ENCODE peak calls at places on chromosomes 16 and 17, in nine cellular contexts. One of them, this sample, is unnamed.

GRCh38 chr17:80026359-80027042 is 9.2 kb downstream of the TBC1D16 start:
- DNase-seq in transverse colon: peak; percentile 44
- DNase-seq in GM23338: no peak
- DNase-seq in stomach: peak; percentile 67
- DNase-seq in H1: no peak
- DNase-seq in Panc1: no peak
- DNase-seq in GM12878: no peak
- DNase-seq in spleen: no peak
- DNase-seq in HCT116: no peak
- DNase-seq in this sample: peak; percentile 76

GRCh38 chr16:17416461-17417221 is 54.1 kb downstream of the XYLT1 start:
- DNase-seq in transverse colon: peak; percentile 60
- DNase-seq in GM23338: peak; percentile 78
- DNase-seq in stomach: no peak
- DNase-seq in H1: no peak
- DNase-seq in Panc1: no peak
- DNase-seq in GM12878: peak; percentile 89
- DNase-seq in spleen: peak; percentile 86
- DNase-seq in HCT116: no peak
- DNase-seq in this sample: no peak

GRCh38 chr17:27481327-27481726 is 25.1 kb downstream of the KSR1 start:
- DNase-seq in transverse colon: no peak
- DNase-seq in GM23338: no peak
- DNase-seq in stomach: no peak
- DNase-seq in H1: no peak
- DNase-seq in Panc1: no peak
- DNase-seq in GM12878: no peak
- DNase-seq in spleen: peak; percentile 84
- DNase-seq in HCT116: no peak
- DNase-seq in this sample: no peak

GRCh38 chr16:55832788-55833583 is at the start of gene CES1:
- DNase-seq in transverse colon: peak; percentile 17
- DNase-seq in GM23338: peak; percentile 67
- DNase-seq in stomach: no peak
- DNase-seq in H1: no peak
- DNase-seq in Panc1: no peak
- DNase-seq in GM12878: no peak
- DNase-seq in spleen: peak; percentile 85
- DNase-seq in HCT116: no peak
- DNase-seq in this sample: no peak

GRCh38 chr16:1435921-1436697 is 5.2 kb downstream of the PERCC1 start:
- DNase-seq in transverse colon: no peak
- DNase-seq in GM23338: peak; percentile 41
- DNase-seq in stomach: peak; percentile 47
- DNase-seq in H1: no peak
- DNase-seq in Panc1: no peak
- DNase-seq in GM12878: no peak
- DNase-seq in spleen: no peak
- DNase-seq in HCT116: no peak
- DNase-seq in this sample: no peak

GRCh38 chr17:35212668-35213067 is 18.5 kb upstream of the SLC35G3 start:
- DNase-seq in transverse colon: no peak
- DNase-seq in GM23338: no peak
- DNase-seq in stomach: no peak
- DNase-seq in H1: no peak
- DNase-seq in Panc1: no peak
- DNase-seq in GM12878: no peak
- DNase-seq in spleen: no peak
- DNase-seq in HCT116: no peak
- DNase-seq in this sample: no peak

GRCh38 chr17:13967416-13967815 is 101.9 kb upstream of the COX10 start:
- DNase-seq in transverse colon: no peak
- DNase-seq in GM23338: no peak
- DNase-seq in stomach: no peak
- DNase-seq in H1: no peak
- DNase-seq in Panc1: no peak
- DNase-seq in GM12878: no peak
- DNase-seq in spleen: no peak
- DNase-seq in HCT116: no peak
- DNase-seq in this sample: no peak

GRCh38 chr16:51982715-51983680 is 563.9 kb downstream of the TOX3 start:
- DNase-seq in transverse colon: peak; percentile 15
- DNase-seq in GM23338: peak; percentile 89
- DNase-seq in stomach: peak; percentile 52
- DNase-seq in H1: peak; percentile 52
- DNase-seq in Panc1: peak; percentile 52
- DNase-seq in GM12878: no peak
- DNase-seq in spleen: no peak
- DNase-seq in HCT116: peak; percentile 33
- DNase-seq in this sample: peak; percentile 61

GRCh38 chr16:25064967-25065366 is 46.6 kb upstream of the LCMT1 start:
- DNase-seq in transverse colon: no peak
- DNase-seq in GM23338: peak; percentile 8
- DNase-seq in stomach: no peak
- DNase-seq in H1: no peak
- DNase-seq in Panc1: no peak
- DNase-seq in GM12878: no peak
- DNase-seq in spleen: no peak
- DNase-seq in HCT116: no peak
- DNase-seq in this sample: no peak

GRCh38 chr17:39735882-39736281 is 1.9 kb upstream of the GRB7 start:
- DNase-seq in transverse colon: no peak
- DNase-seq in GM23338: no peak
- DNase-seq in stomach: no peak
- DNase-seq in H1: no peak
- DNase-seq in Panc1: no peak
- DNase-seq in GM12878: no peak
- DNase-seq in spleen: no peak
- DNase-seq in HCT116: no peak
- DNase-seq in this sample: no peak

GRCh38 chr16:79064259-79064658 is 536.3 kb downstream of the MAF start:
- DNase-seq in transverse colon: no peak
- DNase-seq in GM23338: no peak
- DNase-seq in stomach: no peak
- DNase-seq in H1: no peak
- DNase-seq in Panc1: no peak
- DNase-seq in GM12878: no peak
- DNase-seq in spleen: no peak
- DNase-seq in HCT116: no peak
- DNase-seq in this sample: no peak

GRCh38 chr16:57388359-57389086 is 16.0 kb upstream of the CCL17 start:
- DNase-seq in transverse colon: no peak
- DNase-seq in GM23338: no peak
- DNase-seq in stomach: no peak
- DNase-seq in H1: no peak
- DNase-seq in Panc1: no peak
- DNase-seq in GM12878: peak; percentile 62
- DNase-seq in spleen: peak; percentile 33
- DNase-seq in HCT116: no peak
- DNase-seq in this sample: no peak

GRCh38 chr17:76734080-76734840 is 2.9 kb downstream of the SRSF2 start:
- DNase-seq in transverse colon: no peak
- DNase-seq in GM23338: no peak
- DNase-seq in stomach: no peak
- DNase-seq in H1: no peak
- DNase-seq in Panc1: no peak
- DNase-seq in GM12878: no peak
- DNase-seq in spleen: no peak
- DNase-seq in HCT116: no peak
- DNase-seq in this sample: no peak

GRCh38 chr16:66146689-66147330 is 219.7 kb upstream of the CDH5 start:
- DNase-seq in transverse colon: no peak
- DNase-seq in GM23338: no peak
- DNase-seq in stomach: no peak
- DNase-seq in H1: no peak
- DNase-seq in Panc1: no peak
- DNase-seq in GM12878: no peak
- DNase-seq in spleen: no peak
- DNase-seq in HCT116: no peak
- DNase-seq in this sample: no peak

GRCh38 chr17:9211133-9211765 is 189.9 kb downstream of the NTN1 start:
- DNase-seq in transverse colon: no peak
- DNase-seq in GM23338: no peak
- DNase-seq in stomach: no peak
- DNase-seq in H1: no peak
- DNase-seq in Panc1: no peak
- DNase-seq in GM12878: no peak
- DNase-seq in spleen: peak; percentile 33
- DNase-seq in HCT116: no peak
- DNase-seq in this sample: no peak

GRCh38 chr17:66438101-66438500 is 135.7 kb downstream of the PRKCA start:
- DNase-seq in transverse colon: no peak
- DNase-seq in GM23338: no peak
- DNase-seq in stomach: no peak
- DNase-seq in H1: no peak
- DNase-seq in Panc1: no peak
- DNase-seq in GM12878: no peak
- DNase-seq in spleen: no peak
- DNase-seq in HCT116: no peak
- DNase-seq in this sample: no peak

GRCh38 chr16:76035689-76036088 is 241.5 kb upstream of the CNTNAP4 start:
- DNase-seq in transverse colon: no peak
- DNase-seq in GM23338: peak; percentile 51
- DNase-seq in stomach: no peak
- DNase-seq in H1: no peak
- DNase-seq in Panc1: no peak
- DNase-seq in GM12878: no peak
- DNase-seq in spleen: no peak
- DNase-seq in HCT116: peak; percentile 2
- DNase-seq in this sample: no peak

DNA sequence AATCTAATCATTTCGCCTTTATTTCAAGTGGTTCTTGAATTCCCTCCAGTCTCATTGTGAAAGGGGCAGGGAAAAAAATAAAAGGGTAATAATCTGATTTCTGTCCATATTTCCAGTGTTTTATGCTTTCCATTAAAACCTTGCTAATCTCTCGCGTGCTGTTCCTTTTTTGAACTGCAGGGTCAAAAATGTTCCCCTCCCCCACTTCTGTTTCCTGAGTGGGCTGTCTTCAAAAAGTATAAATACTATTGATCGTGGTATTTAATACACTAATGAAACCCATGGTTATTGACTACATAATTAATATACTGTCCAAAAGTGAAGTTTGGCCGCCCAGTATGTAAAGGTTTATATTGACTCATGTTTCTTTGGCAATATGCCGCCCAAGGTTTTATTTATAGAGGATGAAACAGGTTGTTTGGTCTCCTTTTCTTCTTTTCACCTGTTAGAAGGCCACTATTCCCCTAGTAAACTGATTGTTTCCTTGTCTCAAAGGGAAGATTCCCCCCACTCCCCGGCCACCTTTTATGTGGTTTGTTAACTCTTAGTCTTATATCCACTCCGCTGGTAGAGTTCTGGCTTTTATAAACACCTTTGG is 69.7 kb downstream of the RPA1 start:
- DNase-seq in transverse colon: no peak
- DNase-seq in GM23338: no peak
- DNase-seq in stomach: no peak
- DNase-seq in H1: no peak
- DNase-seq in Panc1: no peak
- DNase-seq in GM12878: no peak
- DNase-seq in spleen: no peak
- DNase-seq in HCT116: no peak
- DNase-seq in this sample: no peak
- TF ChIP-seq CTCF in transverse colon: peak; percentile 15
- TF ChIP-seq CTCF in GM23338: no peak
- TF ChIP-seq CTCF in stomach: no peak
- TF ChIP-seq CTCF in H1: no peak
- TF ChIP-seq CTCF in Panc1: no peak
- TF ChIP-seq CTCF in GM12878: peak; percentile 21
- TF ChIP-seq CTCF in spleen: no peak
- TF ChIP-seq CTCF in HCT116: no peak
- TF ChIP-seq CTCF in this sample: no peak

GRCh38 chr17:19897108-19897854 is 29.5 kb upstream of the ULK2 start:
- DNase-seq in transverse colon: peak; percentile 69
- DNase-seq in GM23338: no peak
- DNase-seq in stomach: peak; percentile 61
- DNase-seq in H1: no peak
- DNase-seq in Panc1: no peak
- DNase-seq in GM12878: no peak
- DNase-seq in spleen: peak; percentile 39
- DNase-seq in HCT116: no peak
- DNase-seq in this sample: peak; percentile 61
- TF ChIP-seq POLR2AphosphoS5 in transverse colon: no peak
- TF ChIP-seq POLR2AphosphoS5 in GM23338: no peak
- TF ChIP-seq POLR2AphosphoS5 in stomach: no peak
- TF ChIP-seq POLR2AphosphoS5 in H1: no peak
- TF ChIP-seq POLR2AphosphoS5 in Panc1: no peak
- TF ChIP-seq POLR2AphosphoS5 in GM12878: no peak
- TF ChIP-seq POLR2AphosphoS5 in spleen: no peak
- TF ChIP-seq POLR2AphosphoS5 in HCT116: no peak
- TF ChIP-seq POLR2AphosphoS5 in this sample: no peak

DNA sequence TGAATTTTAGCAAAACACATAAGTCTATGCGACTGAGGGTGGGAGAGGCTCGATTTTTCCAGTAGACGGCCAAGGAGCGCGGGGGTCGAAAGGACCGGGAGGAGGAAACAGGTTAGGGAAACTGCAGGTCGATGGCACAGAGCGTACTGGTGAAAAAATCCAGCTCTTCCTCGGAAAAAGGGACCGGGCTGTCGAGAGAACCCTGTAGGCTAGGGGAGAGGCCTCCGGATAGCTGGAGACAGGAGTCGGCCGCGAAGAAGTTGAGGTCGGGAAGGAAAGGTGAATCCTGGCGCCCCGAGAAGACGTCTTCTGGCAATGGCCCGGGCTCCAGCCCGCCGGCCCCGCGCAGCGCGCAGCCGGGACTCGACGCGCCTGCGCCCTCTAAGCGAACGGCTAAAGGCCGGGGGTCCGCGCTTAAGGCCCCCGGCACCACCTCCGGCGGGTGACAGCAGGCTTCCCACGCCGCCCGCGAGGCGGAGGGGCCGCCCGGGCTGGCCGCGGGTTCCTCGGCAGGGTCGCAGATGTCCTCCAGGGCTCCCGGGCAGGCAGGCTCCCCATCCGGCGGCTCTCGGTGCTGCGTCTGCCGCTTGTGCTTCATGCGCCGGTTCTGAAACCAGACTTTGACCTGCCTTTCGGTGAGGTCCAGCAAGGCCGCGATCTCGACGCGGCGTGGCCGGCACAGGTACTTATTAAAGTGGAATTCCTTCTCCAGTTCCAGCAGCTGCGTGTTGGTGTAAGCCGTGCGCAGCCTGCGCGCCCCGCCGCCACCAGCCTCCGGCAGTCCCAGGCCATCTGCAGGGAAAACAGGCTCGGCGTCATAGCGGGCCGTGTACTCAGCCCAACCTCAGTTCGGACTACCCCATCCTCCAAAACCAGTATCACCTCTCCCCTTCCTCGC is 1.7 kb downstream of the HOXB2 start:
- DNase-seq in transverse colon: peak; percentile 57
- DNase-seq in GM23338: peak; percentile 72
- DNase-seq in stomach: no peak
- DNase-seq in H1: peak; percentile 84
- DNase-seq in Panc1: no peak
- DNase-seq in GM12878: no peak
- DNase-seq in spleen: no peak
- DNase-seq in HCT116: no peak
- DNase-seq in this sample: no peak
- TF ChIP-seq CTCF in transverse colon: peak; percentile 39
- TF ChIP-seq CTCF in GM23338: no peak
- TF ChIP-seq CTCF in stomach: no peak
- TF ChIP-seq CTCF in H1: peak; percentile 16
- TF ChIP-seq CTCF in Panc1: no peak
- TF ChIP-seq CTCF in GM12878: peak; percentile 18
- TF ChIP-seq CTCF in spleen: peak; percentile 33
- TF ChIP-seq CTCF in HCT116: no peak
- TF ChIP-seq CTCF in this sample: peak; percentile 22

GRCh38 chr17:75404223-75404738 is 1.2 kb downstream of the GRB2 start:
- DNase-seq in transverse colon: peak; percentile 76
- DNase-seq in GM23338: peak; percentile 94
- DNase-seq in stomach: peak; percentile 65
- DNase-seq in H1: no peak
- DNase-seq in Panc1: peak; percentile 62
- DNase-seq in GM12878: no peak
- DNase-seq in spleen: no peak
- DNase-seq in HCT116: peak; percentile 69
- DNase-seq in this sample: peak; percentile 54
- TF ChIP-seq POLR2AphosphoS5 in transverse colon: no peak
- TF ChIP-seq POLR2AphosphoS5 in GM23338: no peak
- TF ChIP-seq POLR2AphosphoS5 in stomach: peak; percentile 42
- TF ChIP-seq POLR2AphosphoS5 in H1: no peak
- TF ChIP-seq POLR2AphosphoS5 in Panc1: no peak
- TF ChIP-seq POLR2AphosphoS5 in GM12878: no peak
- TF ChIP-seq POLR2AphosphoS5 in spleen: no peak
- TF ChIP-seq POLR2AphosphoS5 in HCT116: no peak
- TF ChIP-seq POLR2AphosphoS5 in this sample: peak; percentile 25